ENCODE peak calls at places on chromosomes 11 and 22, in six cellular contexts. D is mesendoderm, P is neuronal stem cell, A is IMR-90, M is H1, W is H9. H is an unnamed sample.

GRCh38 chr11:62665630-62666258 is 632 bp downstream of the CSKMT start:
- DNase-seq in P (peak; percentile 43), M (no peak), D (peak; percentile 57), A (peak; percentile 66), W (no peak), H (no peak)

GRCh38 chr11:113242767-113243397 is 71.5 kb upstream of the TTC12 start:
- DNase-seq in M (no peak), D (peak; percentile 68), A (peak; percentile 9), P (no peak), W (peak; percentile 36), H (peak; percentile 31)

GRCh38 chr11:68527585-68527984 is 67.0 kb downstream of the PPP6R3 start:
- DNase-seq in A (no peak), W (no peak), P (no peak), M (no peak), D (peak; percentile 25), H (no peak)

GRCh38 chr11:131146817-131147490 is 223.5 kb upstream of the NTM start:
- DNase-seq in M (no peak), W (no peak), A (peak; percentile 36), D (no peak), P (no peak), H (no peak)

GRCh38 chr11:23021287-23021863 is 161.1 kb upstream of the CCDC179 start:
- DNase-seq in W (no peak), M (no peak), P (peak; percentile 39), A (peak; percentile 51), D (peak; percentile 56), H (peak; percentile 45)

GRCh38 chr22:32723632-32724031 is 77.9 kb upstream of the TIMP3 start:
- DNase-seq in D (no peak), W (no peak), M (no peak), P (no peak), A (peak; percentile 96), H (peak; percentile 82)

GRCh38 chr22:49568751-49569285 is 258.9 kb downstream of the BRD1 start:
- DNase-seq in A (no peak), W (peak; percentile 51), D (no peak), M (peak; percentile 48), P (no peak), H (no peak)

GRCh38 chr11:134598368-134598767 is 186.3 kb upstream of the B3GAT1 start:
- DNase-seq in M (peak; percentile 16), D (no peak), P (no peak), A (no peak), W (peak; percentile 2), H (no peak)

GRCh38 chr22:48923165-48923875 is 904.4 kb downstream of the BRD1 start:
- DNase-seq in A (no peak), W (no peak), D (no peak), M (peak; percentile 24), P (no peak), H (no peak)

GRCh38 chr22:37309221-37310074 is 27.1 kb downstream of the CYTH4 start:
- DNase-seq in M (no peak), A (no peak), P (no peak), W (no peak), D (no peak), H (peak; percentile 35)

GRCh38 chr11:65274734-65275682 is 13.2 kb downstream of the POLA2 start:
- DNase-seq in D (peak; percentile 70), M (no peak), P (no peak), A (peak; percentile 99), W (peak; percentile 67), H (peak; percentile 92)

GRCh38 chr11:73257342-73258103 is 14.6 kb upstream of the P2RY6 start:
- DNase-seq in P (no peak), M (no peak), A (peak; percentile 91), D (peak; percentile 67), W (peak; percentile 33), H (peak; percentile 85)

GRCh38 chr11:3747704-3748103 is 49.6 kb downstream of the NUP98 start:
- DNase-seq in M (no peak), P (no peak), A (peak; percentile 89), D (peak; percentile 29), W (no peak), H (peak; percentile 75)

GRCh38 chr11:116219171-116219635 is 553.6 kb downstream of the BUD13 start:
- DNase-seq in D (no peak), W (no peak), M (no peak), A (no peak), P (no peak), H (no peak)

GRCh38 chr11:20112291-20113146 is 47.8 kb downstream of the DBX1 start:
- DNase-seq in P (no peak), A (peak; percentile 97), M (no peak), D (peak; percentile 86), W (peak; percentile 45), H (peak; percentile 98)

GRCh38 chr11:118004543-118005223 is 18.5 kb downstream of the IL10RA start:
- DNase-seq in W (no peak), P (no peak), A (no peak), M (peak; percentile 29), D (no peak), H (no peak)

GRCh38 chr22:42065408-42066132 is 5.0 kb downstream of the NAGA start:
- DNase-seq in A (no peak), D (peak; percentile 69), W (peak; percentile 71), P (no peak), M (peak; percentile 58), H (no peak)

GRCh38 chr11:46183819-46184218 is 62.6 kb upstream of the PHF21A start:
- DNase-seq in M (no peak), W (no peak), D (no peak), A (peak; percentile 84), P (no peak), H (peak; percentile 2)

GRCh38 chr22:49023879-49024774 is 803.5 kb downstream of the BRD1 start:
- DNase-seq in M (no peak), D (no peak), A (no peak), W (no peak), P (no peak), H (no peak)

GRCh38 chr11:102664001-102664752 is 39.0 kb upstream of the MMP20 start:
- DNase-seq in P (no peak), D (peak; percentile 33), M (no peak), W (peak; percentile 61), A (no peak), H (no peak)

GRCh38 chr22:30742291-30743256 is 47.9 kb downstream of the OSBP2 start:
- DNase-seq in M (no peak), A (peak; percentile 54), W (no peak), D (no peak), P (no peak), H (no peak)

GRCh38 chr11:19614370-19614936 is 98.2 kb upstream of the NAV2 start:
- DNase-seq in P (no peak), D (no peak), W (no peak), A (no peak), M (no peak), H (no peak)

GRCh38 chr11:13333456-13333957 is 55.9 kb downstream of the BMAL1 start:
- DNase-seq in A (no peak), D (no peak), M (no peak), W (no peak), P (no peak), H (no peak)

GRCh38 chr11:119509969-119510401 is 87.0 kb upstream of the THY1 start:
- DNase-seq in W (no peak), P (no peak), A (peak; percentile 92), D (no peak), M (no peak), H (peak; percentile 80)

GRCh38 chr11:86458294-86459001 is 83.8 kb downstream of the CCDC81 start:
- DNase-seq in M (no peak), P (no peak), D (no peak), W (no peak), A (no peak), H (no peak)
- H2AK5ac ChIP-seq in M (no peak overlapping the region), P (no peak overlapping the region), D (no peak overlapping the region), W (no peak overlapping the region), A (peak overlapping the region; percentile 72), H (peak overlapping the region; percentile 95)

DNA sequence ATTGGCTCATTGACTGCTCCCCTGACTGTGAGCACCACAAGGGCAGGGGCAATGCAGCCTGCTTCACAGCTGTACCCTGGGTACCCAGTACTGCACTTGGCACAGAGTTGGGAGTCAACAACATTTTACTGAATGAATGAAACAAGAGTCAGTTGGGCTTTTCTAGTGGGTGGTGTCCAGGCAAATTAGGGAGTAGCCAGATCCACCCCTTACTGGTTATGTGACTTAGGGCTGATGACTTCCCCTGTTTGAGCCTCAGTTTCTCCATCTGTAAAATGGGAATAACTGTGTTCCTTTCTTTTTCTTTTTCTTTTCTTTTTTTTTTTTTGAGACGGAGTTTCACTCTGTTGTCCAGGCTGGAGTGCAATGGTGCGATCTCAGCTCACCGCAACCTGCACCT is 23.1 kb downstream of the MIAT start:
- DNase-seq in A (no peak), M (no peak), D (no peak), P (no peak), W (no peak), H (no peak)
- H2AK5ac ChIP-seq in A (peak overlapping the region; percentile 18), M (no peak overlapping the region), D (no peak overlapping the region), P (peak overlapping the region; percentile 41), W (no peak overlapping the region), H (peak overlapping the region; percentile 71)

GRCh38 chr11:69636870-69637600 is 3.9 kb upstream of the CCND1 start:
- DNase-seq in D (no peak), W (no peak), M (no peak), P (no peak), A (no peak), H (no peak)
- H2AK5ac ChIP-seq in D (no peak overlapping the region), W (no peak overlapping the region), M (no peak overlapping the region), P (peak overlapping the region; percentile 97), A (peak overlapping the region; percentile 90), H (peak overlapping the region; percentile 31)

DNA sequence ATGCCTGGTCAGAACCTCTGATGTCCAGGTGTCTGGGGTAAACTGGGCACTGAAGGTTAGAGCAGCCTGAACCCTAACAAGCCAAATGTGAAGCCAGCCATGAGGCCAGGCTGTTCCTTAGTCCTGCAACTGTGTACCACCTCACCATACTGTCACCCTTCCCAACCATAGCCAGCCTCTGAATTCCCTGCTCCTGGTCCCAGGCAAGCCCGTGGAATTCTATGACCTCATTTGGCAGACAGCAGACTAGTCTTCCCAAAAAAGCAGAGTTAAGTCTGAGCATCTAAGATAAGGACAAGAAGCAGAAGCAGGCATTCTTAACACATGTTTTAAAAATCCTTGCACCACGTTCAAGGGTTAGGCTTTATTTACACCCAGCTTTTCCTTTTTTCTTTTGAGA is 134.8 kb downstream of the C11orf58 start:
- DNase-seq in M (no peak), A (no peak), D (peak; percentile 66), P (no peak), W (no peak), H (peak; percentile 15)
- H2AK5ac ChIP-seq in M (no peak overlapping the region), A (no peak overlapping the region), D (no peak overlapping the region), P (no peak overlapping the region), W (no peak overlapping the region), H (no peak overlapping the region)

DNA sequence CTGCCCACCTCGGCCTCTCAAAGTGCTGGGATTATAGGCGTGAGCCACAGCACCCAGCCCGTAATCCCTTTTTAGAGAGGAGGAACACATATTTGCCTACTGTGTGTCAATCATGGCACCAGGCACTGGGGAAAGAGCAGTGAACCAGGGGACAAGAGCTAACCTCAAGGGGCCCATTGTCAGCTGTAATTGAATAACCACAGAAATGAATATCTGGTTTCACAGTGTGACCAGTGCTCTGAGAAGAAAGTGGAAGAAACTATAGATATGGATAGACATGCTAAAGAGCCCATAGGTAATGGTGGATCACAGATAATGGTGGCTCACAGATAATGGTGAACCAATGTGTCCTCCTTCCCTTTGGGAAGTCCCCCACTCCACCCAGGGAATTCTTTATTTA is 8.6 kb upstream of the KCTD14 start:
- DNase-seq in D (no peak), A (no peak), M (no peak), W (no peak), P (no peak), H (no peak)
- H2AK5ac ChIP-seq in D (no peak overlapping the region), A (no peak overlapping the region), M (no peak overlapping the region), W (no peak overlapping the region), P (no peak overlapping the region), H (no peak overlapping the region)